ENCODE peak calls at places on chromosomes 3 and 15, in ten cellular contexts. F is A673; P is CD8-positive, alpha-beta memory T cell; Z is neuronal stem cell; N is uterus; T is stomach; H is gastrocnemius medialis; X is heart left ventricle; Q is heart right ventricle; C is lung. U is an unnamed sample.

GRCh38 chr3:29486087-29486486 is 205.2 kb downstream of the RBMS3 start:
- DNase-seq in H (no peak), T (no peak), X (no peak), P (no peak), C (no peak), Z (no peak), F (no peak), Q (no peak), N (no peak), U (peak)

GRCh38 chr3:48532271-48532973 is 24.2 kb downstream of the PFKFB4 start:
- DNase-seq in N (no peak), Z (no peak), F (no peak), P (no peak), Q (no peak), H (no peak), X (no peak), T (no peak), C (no peak), U (no peak)

GRCh38 chr3:125148016-125148812 is 64.3 kb downstream of the SLC12A8 start:
- DNase-seq in H (no peak), C (no peak), P (no peak), Z (no peak), X (no peak), F (no peak), N (no peak), Q (no peak), T (no peak), U (no peak)

GRCh38 chr3:123818921-123819429 is 65.2 kb downstream of the MYLK start:
- DNase-seq in N (no peak), Z (no peak), C (no peak), X (no peak), H (no peak), F (no peak), Q (no peak), P (no peak), T (no peak), U (no peak)

GRCh38 chr15:64209680-64210334 is 47.0 kb upstream of the PPIB start:
- DNase-seq in H (no peak), N (no peak), T (no peak), P (peak), X (no peak), Q (no peak), Z (no peak), C (no peak), F (peak), U (no peak)

GRCh38 chr3:157354722-157355121 is 81.9 kb upstream of the PTX3 start:
- DNase-seq in C (no peak), Z (no peak), X (no peak), T (no peak), H (no peak), P (no peak), F (peak), Q (no peak), N (no peak), U (no peak)

GRCh38 chr15:77057072-77057471 is 13.8 kb downstream of the TSPAN3 start:
- DNase-seq in N (no peak), H (no peak), P (no peak), Z (no peak), T (no peak), C (no peak), X (no peak), Q (no peak), F (no peak), U (no peak)

GRCh38 chr3:179323197-179323901 is 518 bp downstream of the ZNF639 start:
- DNase-seq in F (peak), Z (peak), C (peak), Q (peak), P (peak), H (peak), X (peak), N (peak), T (peak), U (peak)

GRCh38 chr3:188749010-188749617 is 422.7 kb upstream of the TPRG1 start:
- DNase-seq in T (no peak), Z (peak), P (peak), N (no peak), Q (no peak), F (peak), X (no peak), C (no peak), H (no peak), U (no peak)

GRCh38 chr15:45107941-45108630 is 5.9 kb downstream of the DUOX2 start:
- DNase-seq in N (no peak), Z (no peak), T (peak), P (no peak), C (no peak), X (no peak), H (no peak), Q (no peak), F (no peak), U (no peak)

GRCh38 chr15:47750030-47750739 is 32.9 kb downstream of the SEMA6D start:
- DNase-seq in Q (no peak), P (no peak), T (no peak), Z (no peak), N (no peak), C (no peak), F (peak), X (no peak), H (peak), U (no peak)

GRCh38 chr15:94305133-94305532 is 73.8 kb downstream of the MCTP2 start:
- DNase-seq in Z (no peak), F (no peak), Q (no peak), H (no peak), P (peak), C (no peak), N (no peak), X (no peak), T (no peak), U (no peak)

GRCh38 chr3:58691997-58692396 is 25.4 kb upstream of the FAM3D start:
- DNase-seq in T (no peak), Z (peak), C (no peak), N (no peak), F (no peak), H (no peak), X (no peak), P (no peak), Q (no peak), U (no peak)

GRCh38 chr15:62472616-62473299 is 307.7 kb upstream of the C2CD4B start:
- DNase-seq in P (no peak), X (peak), Z (no peak), F (no peak), T (no peak), N (no peak), C (no peak), Q (peak), H (peak), U (no peak)

GRCh38 chr15:85753261-85753660 is 41.5 kb downstream of the KLHL25 start:
- DNase-seq in F (no peak), X (no peak), Z (no peak), Q (no peak), H (peak), P (no peak), T (no peak), N (no peak), C (no peak), U (no peak)

GRCh38 chr3:42653560-42654330 is at the start of gene ZBTB47:
- DNase-seq in Q (peak), F (no peak), C (peak), T (peak), X (peak), P (no peak), H (peak), N (no peak), Z (no peak), U (no peak)

GRCh38 chr15:51108933-51109550 is 14.3 kb upstream of the TNFAIP8L3 start:
- DNase-seq in H (peak), Q (no peak), C (no peak), X (no peak), P (no peak), F (no peak), Z (no peak), T (no peak), N (peak), U (no peak)

GRCh38 chr15:61742591-61742990 is 317.7 kb downstream of the VPS13C start:
- DNase-seq in F (no peak), Q (no peak), H (no peak), X (no peak), N (no peak), P (no peak), C (no peak), Z (no peak), T (no peak), U (no peak)

GRCh38 chr3:171824824-171825221 is 14.5 kb upstream of the PLD1 start:
- DNase-seq in P (no peak), Z (no peak), X (no peak), N (no peak), F (no peak), Q (no peak), T (no peak), C (no peak), H (no peak), U (no peak)

GRCh38 chr3:69051796-69052566 is at the start of gene TMF1:
- DNase-seq in H (peak), C (peak), N (peak), T (peak), P (peak), F (peak), Z (peak), Q (peak), X (peak), U (peak)

GRCh38 chr15:51688863-51689262 is 7.6 kb downstream of the SCG3 start:
- DNase-seq in T (no peak), X (no peak), Z (no peak), P (no peak), H (no peak), Q (no peak), N (no peak), F (no peak), C (no peak), U (no peak)

GRCh38 chr3:108086653-108087052 is 4.2 kb downstream of the CD47 start:
- DNase-seq in Q (no peak), X (no peak), H (no peak), P (no peak), Z (no peak), N (no peak), C (no peak), T (no peak), F (no peak), U (no peak)

GRCh38 chr3:186854954-186855353 is 12.4 kb downstream of the ADIPOQ start:
- DNase-seq in N (no peak), P (no peak), Z (no peak), X (no peak), C (no peak), F (no peak), Q (no peak), T (no peak), H (no peak), U (no peak)

GRCh38 chr15:55588818-55589122 is 625 bp upstream of the PYGO1 start:
- DNase-seq in F (no peak), Z (no peak), X (no peak), C (no peak), N (peak), T (no peak), H (no peak), P (no peak), Q (no peak), U (no peak)

GRCh38 chr3:155991847-155992246 is 121.4 kb downstream of the GMPS start:
- DNase-seq in Z (no peak), X (no peak), P (no peak), Q (no peak), F (no peak), T (no peak), C (no peak), H (no peak), N (no peak), U (no peak)

GRCh38 chr3:106059953-106060517 is 191.2 kb upstream of the CBLB start:
- DNase-seq in F (no peak), X (no peak), Z (no peak), N (no peak), C (no peak), P (no peak), Q (no peak), T (no peak), H (no peak), U (no peak)

GRCh38 chr3:38829404-38829803 is 13.4 kb upstream of the SCN10A start:
- DNase-seq in Z (no peak), N (peak), X (no peak), C (no peak), F (no peak), Q (peak), H (no peak), P (no peak), T (no peak), U (no peak)

GRCh38 chr3:32384938-32385337 is 6.7 kb upstream of the CMTM7 start:
- DNase-seq in P (no peak), H (no peak), N (no peak), C (no peak), X (peak), T (no peak), Z (peak), F (no peak), Q (no peak), U (no peak)

GRCh38 chr3:36763850-36764703 is at the start of gene DCLK3:
- DNase-seq in T (no peak), F (peak), C (no peak), X (peak), N (no peak), Z (peak), P (no peak), H (no peak), Q (peak), U (no peak)

GRCh38 chr3:36764704-36765038 is 318 bp upstream of the DCLK3 start:
- DNase-seq in C (no peak), P (no peak), X (no peak), N (no peak), T (no peak), H (no peak), F (no peak), Q (no peak), Z (no peak), U (no peak)

GRCh38 chr3:36765104-36765503 is 751 bp upstream of the DCLK3 start:
- DNase-seq in T (no peak), X (no peak), Q (no peak), P (no peak), Z (no peak), N (no peak), C (no peak), H (no peak), F (no peak), U (no peak)

DNA sequence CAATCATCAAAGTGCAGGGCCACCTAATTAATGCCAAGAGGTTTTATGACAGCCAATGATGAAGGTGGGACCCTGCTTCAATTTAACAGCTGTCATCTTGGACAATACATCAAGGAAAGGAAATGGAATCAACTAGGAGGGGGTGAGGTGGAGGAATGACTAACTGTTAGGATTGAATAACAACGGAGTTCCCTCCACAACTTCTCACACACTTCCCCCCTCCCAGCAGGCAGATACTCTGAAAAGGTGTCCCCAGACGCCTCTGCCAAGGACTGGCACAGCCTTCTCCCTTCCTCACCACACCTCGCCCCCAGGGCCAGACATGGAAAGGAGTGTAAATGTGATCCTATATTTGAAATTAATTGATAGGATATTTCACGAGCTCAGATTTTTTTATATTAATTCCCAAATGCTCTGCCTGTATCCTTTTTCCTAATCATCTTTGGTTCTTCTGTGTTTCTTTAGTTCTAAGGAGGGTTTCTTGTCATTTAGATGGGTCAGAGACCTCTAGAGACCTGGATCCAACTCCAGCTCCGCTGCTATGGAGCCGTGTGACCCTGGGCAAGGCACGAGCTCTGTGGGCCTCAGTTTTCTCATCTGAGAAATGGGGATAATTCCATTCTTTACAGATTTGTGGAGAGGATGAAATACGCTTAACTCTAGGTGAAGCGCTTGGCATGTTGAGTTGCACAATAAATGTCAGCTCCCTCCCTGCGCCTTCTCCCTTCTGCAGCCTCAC is 1.1 kb downstream of the DCLK3 start:
- DNase-seq in F (no peak), T (no peak), C (no peak), P (no peak), X (no peak), Z (no peak), Q (no peak), H (no peak), N (no peak), U (no peak)
- H3K4me3 ChIP-seq in F (peak), T (no peak), C (no peak), P (no peak), X (no peak), Z (no peak), Q (peak), H (peak), N (no peak), U (no peak)

DNA sequence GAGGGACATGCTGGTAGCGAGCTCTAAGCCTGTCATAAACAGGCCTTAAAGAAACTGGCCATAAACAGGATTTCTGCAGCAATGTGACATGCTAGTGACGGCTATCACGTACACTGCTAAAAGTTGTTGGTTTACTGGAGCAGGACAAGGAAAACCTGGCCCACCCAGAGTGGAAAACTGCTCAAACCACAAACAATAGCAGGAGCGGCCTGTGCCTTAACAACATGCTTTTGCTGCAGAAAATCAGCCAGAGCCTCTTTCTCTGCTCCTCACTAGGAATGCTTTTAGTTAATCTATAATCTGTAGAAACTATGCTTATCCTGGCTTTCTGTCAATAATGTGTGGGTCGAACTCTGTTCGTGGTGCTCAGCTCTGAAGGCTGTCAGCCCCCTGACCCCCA is 202.9 kb upstream of the UBE3A start:
- DNase-seq in N (no peak), H (no peak), C (no peak), F (no peak), P (no peak), T (no peak), X (no peak), Z (no peak), Q (no peak), U (no peak)
- H3K27ac ChIP-seq in N (no peak), H (no peak), C (no peak), F (no peak), P (no peak), T (no peak), X (no peak), Z (no peak), Q (no peak), U (no peak)

GRCh38 chr3:163776753-163777152 is 1301.5 kb downstream of the SI start:
- DNase-seq in P (no peak), T (no peak), C (no peak), H (no peak), Q (no peak), X (no peak), Z (no peak), N (no peak), F (no peak), U (no peak)
- H3K4me3 ChIP-seq in P (no peak), T (no peak), C (no peak), H (no peak), Q (no peak), X (no peak), Z (no peak), N (no peak), F (no peak), U (no peak)

GRCh38 chr3:86987421-86987715 is 3.6 kb downstream of the VGLL3 start:
- DNase-seq in H (no peak), N (no peak), C (no peak), Q (no peak), P (no peak), X (no peak), T (no peak), F (no peak), Z (no peak), U (no peak)

GRCh38 chr3:86990171-86990733 is 697 bp downstream of the VGLL3 start:
- DNase-seq in X (no peak), Q (no peak), N (peak), H (no peak), F (no peak), C (no peak), T (peak), Z (no peak), P (no peak), U (peak)

GRCh38 chr3:86989611-86990010 is 1.3 kb downstream of the VGLL3 start:
- DNase-seq in F (no peak), Z (no peak), H (no peak), T (no peak), P (no peak), X (no peak), C (no peak), N (peak), Q (no peak), U (no peak)

GRCh38 chr3:86988235-86988634 is 2.7 kb downstream of the VGLL3 start:
- DNase-seq in H (no peak), N (no peak), T (no peak), P (no peak), F (peak), Z (no peak), X (no peak), C (no peak), Q (no peak), U (no peak)

GRCh38 chr3:86988986-86989385 is 2.0 kb downstream of the VGLL3 start:
- DNase-seq in N (no peak), X (no peak), H (no peak), F (no peak), T (no peak), C (no peak), Z (no peak), Q (no peak), P (no peak), U (no peak)
- H3K27ac ChIP-seq in N (peak), X (no peak), H (peak), F (no peak), T (peak), C (no peak), Z (no peak), Q (peak), P (no peak), U (peak)

GRCh38 chr3:11603628-11604027 is 40.1 kb downstream of the VGLL4 start:
- DNase-seq in Z (no peak), F (no peak), X (no peak), N (peak), P (no peak), T (no peak), H (peak), C (no peak), Q (no peak), U (no peak)
- H3K4me3 ChIP-seq in Z (no peak), F (no peak), X (no peak), N (no peak), P (no peak), T (no peak), H (no peak), C (no peak), Q (no peak), U (no peak)

DNA sequence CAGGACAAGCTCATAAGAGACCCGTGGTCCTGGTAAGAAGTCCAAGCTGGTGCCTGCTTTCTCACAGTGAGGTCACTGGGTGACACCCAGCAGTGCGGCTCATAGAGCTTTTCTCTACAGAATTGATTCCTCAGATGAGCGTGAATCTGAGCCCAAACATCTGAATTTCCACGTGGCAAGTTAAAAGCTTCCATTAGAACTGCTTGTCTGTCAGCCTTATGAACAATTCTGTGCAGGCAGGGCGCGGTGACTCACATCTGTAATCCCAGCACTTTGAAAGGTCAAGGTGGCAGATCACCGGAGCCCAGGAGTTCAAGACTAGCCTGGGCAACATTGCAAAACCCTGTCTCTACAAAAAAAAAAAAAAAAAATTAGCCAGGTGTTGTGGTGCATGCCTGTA is 113.1 kb upstream of the ABHD17C start:
- DNase-seq in Z (no peak), P (no peak), Q (no peak), N (no peak), C (no peak), T (no peak), X (no peak), H (no peak), F (no peak), U (no peak)
- H3K27ac ChIP-seq in Z (no peak), P (no peak), Q (no peak), N (no peak), C (no peak), T (no peak), X (no peak), H (no peak), F (no peak), U (no peak)

U was measured in prostate gland.